ENCODE peak calls at places on chromosomes 13 and 19, in five cellular contexts. Q, X, V, T and A are unnamed samples.
A peak's percentile ranks its signal among the peaks of the same experiment; 100 is the strongest.

GRCh38 chr19:3766520-3766919 is 4.0 kb downstream of the MRPL54 start:
- DNase-seq in X (no peak), Q (no peak), V (no peak), T (no peak), A (no peak)

GRCh38 chr19:38304352-38304865 is 358 bp downstream of the C19orf33 start:
- DNase-seq in Q (no peak), X (no peak), V (peak; percentile 52), T (no peak), A (no peak)

GRCh38 chr19:23415561-23416191 is 20.4 kb upstream of the ZNF91 start:
- DNase-seq in X (no peak), Q (peak; percentile 31), V (peak; percentile 97), T (peak; percentile 87), A (no peak)

GRCh38 chr13:101627556-101627943 is 175.1 kb downstream of the ITGBL1 start:
- DNase-seq in X (no peak), Q (no peak), T (no peak), V (no peak), A (no peak)

GRCh38 chr19:44452367-44452766 is 4.1 kb upstream of the ZNF229 start:
- DNase-seq in T (no peak), Q (no peak), V (no peak), X (no peak), A (no peak)

GRCh38 chr13:28551498-28551895 is 56.6 kb upstream of the FLT1 start:
- DNase-seq in X (no peak), V (no peak), T (no peak), Q (no peak), A (no peak)

GRCh38 chr19:48477696-48478338 is 8.6 kb downstream of the CYTH2 start:
- DNase-seq in T (no peak), V (no peak), X (no peak), Q (no peak), A (no peak)

GRCh38 chr19:8004723-8005513 is 523 bp downstream of the ELAVL1 start:
- DNase-seq in T (peak; percentile 53), X (no peak), V (peak; percentile 18), Q (no peak), A (no peak)

GRCh38 chr19:10839071-10840050 is 3.3 kb upstream of the TMED1 start:
- DNase-seq in V (no peak), X (no peak), Q (no peak), T (no peak), A (no peak)

GRCh38 chr19:40270362-40271089 is 14.6 kb downstream of the AKT2 start:
- DNase-seq in T (peak; percentile 48), X (no peak), Q (no peak), V (peak; percentile 71), A (no peak)

GRCh38 chr19:48717059-48717395 is 2.5 kb downstream of the MAMSTR start:
- DNase-seq in X (no peak), V (no peak), T (no peak), Q (no peak), A (no peak)

GRCh38 chr19:46766569-46767317 is 20.5 kb upstream of the STRN4 start:
- DNase-seq in V (peak; percentile 89), X (no peak), Q (no peak), T (peak; percentile 70), A (peak; percentile 74)

GRCh38 chr13:72379581-72379980 is 347.8 kb downstream of the MZT1 start:
- DNase-seq in X (no peak), Q (no peak), V (no peak), T (no peak), A (no peak)

GRCh38 chr19:33769208-33769607 is 27.5 kb upstream of the KCTD15 start:
- DNase-seq in T (no peak), X (no peak), V (no peak), Q (no peak), A (no peak)

GRCh38 chr13:29479716-29480492 is 115.6 kb downstream of the SLC7A1 start:
- DNase-seq in X (no peak), Q (no peak), V (peak; percentile 20), T (no peak), A (no peak)

GRCh38 chr19:48487944-48488343 is 18.8 kb downstream of the CYTH2 start:
- DNase-seq in X (no peak), V (no peak), Q (peak; percentile 65), T (no peak), A (no peak)

GRCh38 chr13:107233541-107233940 is 665.6 kb upstream of the ARGLU1 start:
- DNase-seq in V (no peak), X (no peak), Q (no peak), T (no peak), A (no peak)

GRCh38 chr19:1046836-1047695 is 7.2 kb downstream of the ABCA7 start:
- DNase-seq in V (no peak), X (no peak), T (peak; percentile 43), Q (no peak), A (no peak)

GRCh38 chr19:1700733-1701663 is 48.6 kb upstream of the TCF3 start:
- DNase-seq in Q (no peak), T (no peak), X (no peak), V (no peak), A (no peak)

GRCh38 chr13:78660130-78660857 is 1.3 kb upstream of the OBI1 start:
- DNase-seq in Q (no peak), V (peak; percentile 81), X (no peak), T (no peak), A (no peak)

GRCh38 chr19:6825076-6825774 is 52.7 kb downstream of the VAV1 start:
- DNase-seq in T (no peak), Q (no peak), X (no peak), V (no peak), A (no peak)

GRCh38 chr19:46451352-46451751 is 20.0 kb downstream of the PNMA8A start:
- DNase-seq in Q (no peak), T (no peak), X (no peak), V (no peak), A (no peak)

GRCh38 chr13:30607908-30608307 is 9.8 kb upstream of the USPL1 start:
- DNase-seq in X (peak; percentile 26), T (no peak), Q (no peak), V (no peak), A (no peak)

GRCh38 chr13:103277959-103278673 is 211.9 kb upstream of the SLC10A2 start:
- DNase-seq in V (no peak), T (no peak), X (no peak), Q (no peak), A (no peak)

GRCh38 chr13:23470706-23471610 is 37.5 kb upstream of the SACS start:
- DNase-seq in T (no peak), X (no peak), Q (no peak), V (no peak), A (no peak)

GRCh38 chr13:76725211-76725610 is 161.0 kb downstream of the KCTD12 start:
- DNase-seq in V (no peak), X (no peak), T (no peak), Q (no peak), A (no peak)

GRCh38 chr19:1646149-1646930 is 6.1 kb downstream of the TCF3 start:
- DNase-seq in V (no peak), T (no peak), Q (no peak), X (no peak), A (no peak)

GRCh38 chr13:75364131-75364713 is 117.7 kb downstream of the TBC1D4 start:
- DNase-seq in V (no peak), X (no peak), Q (no peak), T (no peak), A (no peak)

GRCh38 chr19:49473868-49474544 is at the start of gene FLT3LG:
- DNase-seq in Q (peak; percentile 82), T (peak; percentile 80), X (peak; percentile 77), V (peak; percentile 77), A (peak; percentile 86)

GRCh38 chr19:40601061-40601973 is at the start of gene LTBP4:
- DNase-seq in V (peak; percentile 60), Q (peak; percentile 82), X (no peak), T (peak; percentile 62), A (no peak)

GRCh38 chr19:9323557-9323918 is 441 bp upstream of the ZNF559 start:
- DNase-seq in Q (peak; percentile 41), T (no peak), X (peak; percentile 7), V (peak; percentile 84), A (peak; percentile 67)

GRCh38 chr13:54232700-54233099 is 1204.1 kb downstream of the OLFM4 start:
- DNase-seq in V (no peak), T (no peak), X (no peak), Q (no peak), A (no peak)

GRCh38 chr13:74325106-74325505 is 190.9 kb upstream of the KLF12 start:
- DNase-seq in T (no peak), X (no peak), Q (no peak), V (no peak), A (no peak)

GRCh38 chr19:48330012-48330681 is 4.8 kb downstream of the EMP3 start:
- DNase-seq in X (peak; percentile 66), T (peak; percentile 89), V (peak; percentile 95), Q (peak; percentile 74), A (peak; percentile 87)

GRCh38 chr19:4014541-4015491 is 7.3 kb downstream of the PIAS4 start:
- DNase-seq in T (peak; percentile 45), V (peak; percentile 70), Q (peak; percentile 70), X (no peak), A (no peak)

GRCh38 chr19:55490478-55491436 is 2.5 kb downstream of the SSC5D start:
- DNase-seq in T (no peak), X (no peak), Q (no peak), V (no peak), A (no peak)

GRCh38 chr19:48121909-48122371 is 11.3 kb upstream of the PLA2G4C start:
- DNase-seq in T (no peak), Q (no peak), X (no peak), V (no peak), A (no peak)

GRCh38 chr19:22327321-22327720 is 41.1 kb downstream of the ZNF729 start:
- DNase-seq in V (no peak), X (no peak), T (no peak), Q (no peak), A (no peak)

GRCh38 chr19:43901395-43902390 is 33.4 kb downstream of the ZNF45 start:
- DNase-seq in Q (peak; percentile 76), T (peak; percentile 87), X (peak; percentile 40), V (peak; percentile 91), A (peak; percentile 80)